ENCODE peak calls at places on chromosomes 16 and 17, in five cellular contexts. One of them, this sample, is unnamed. For H3K27me3, the result is how much of the 10 kb centered on the place peaks cover.

GRCh38 chr17:44759096-44759915 is 518 bp downstream of the ADAM11 start:
- DNase-seq in CD4-positive, alpha-beta T cell: no peak
- DNase-seq in neural progenitor cell: peak
- DNase-seq in mesendoderm: no peak
- DNase-seq in tibial nerve: no peak
- DNase-seq in this sample: no peak

GRCh38 chr16:84072014-84072413 is 29.4 kb upstream of the SLC38A8 start:
- DNase-seq in tibial nerve: no peak
- DNase-seq in CD4-positive, alpha-beta T cell: no peak
- DNase-seq in mesendoderm: no peak
- DNase-seq in neural progenitor cell: no peak
- DNase-seq in this sample: no peak

GRCh38 chr16:66248096-66248495 is 118.4 kb upstream of the CDH5 start:
- DNase-seq in tibial nerve: peak
- DNase-seq in mesendoderm: no peak
- DNase-seq in CD4-positive, alpha-beta T cell: no peak
- DNase-seq in neural progenitor cell: no peak
- DNase-seq in this sample: no peak

GRCh38 chr17:36901506-36901905 is 35.8 kb upstream of the LHX1 start:
- DNase-seq in CD4-positive, alpha-beta T cell: no peak
- DNase-seq in tibial nerve: no peak
- DNase-seq in neural progenitor cell: peak
- DNase-seq in mesendoderm: peak
- DNase-seq in this sample: no peak

GRCh38 chr17:57455063-57455914 is 199.0 kb downstream of the MSI2 start:
- DNase-seq in mesendoderm: no peak
- DNase-seq in CD4-positive, alpha-beta T cell: no peak
- DNase-seq in tibial nerve: no peak
- DNase-seq in neural progenitor cell: no peak
- DNase-seq in this sample: no peak

GRCh38 chr17:53516643-53517042 is 306.1 kb upstream of the KIF2B start:
- DNase-seq in mesendoderm: peak
- DNase-seq in neural progenitor cell: peak
- DNase-seq in CD4-positive, alpha-beta T cell: no peak
- DNase-seq in tibial nerve: no peak
- DNase-seq in this sample: no peak

GRCh38 chr17:28917029-28917428 is 14.2 kb upstream of the DHRS13 start:
- DNase-seq in tibial nerve: no peak
- DNase-seq in CD4-positive, alpha-beta T cell: no peak
- DNase-seq in mesendoderm: no peak
- DNase-seq in neural progenitor cell: no peak
- DNase-seq in this sample: no peak

GRCh38 chr16:81891734-81892364 is 112.8 kb downstream of the PLCG2 start:
- DNase-seq in CD4-positive, alpha-beta T cell: no peak
- DNase-seq in neural progenitor cell: no peak
- DNase-seq in mesendoderm: no peak
- DNase-seq in tibial nerve: no peak
- DNase-seq in this sample: no peak

GRCh38 chr16:87487361-87487924 is 5.4 kb downstream of the ZCCHC14 start:
- DNase-seq in tibial nerve: peak
- DNase-seq in CD4-positive, alpha-beta T cell: no peak
- DNase-seq in neural progenitor cell: peak
- DNase-seq in mesendoderm: peak
- DNase-seq in this sample: no peak

GRCh38 chr16:14132696-14133048 is 61.6 kb downstream of the MRTFB start:
- DNase-seq in tibial nerve: no peak
- DNase-seq in CD4-positive, alpha-beta T cell: no peak
- DNase-seq in mesendoderm: no peak
- DNase-seq in neural progenitor cell: no peak
- DNase-seq in this sample: no peak

GRCh38 chr17:9790889-9791876 is at the start of gene DHRS7C:
- DNase-seq in CD4-positive, alpha-beta T cell: no peak
- DNase-seq in neural progenitor cell: peak
- DNase-seq in tibial nerve: no peak
- DNase-seq in mesendoderm: no peak
- DNase-seq in this sample: no peak

GRCh38 chr16:29825145-29826044 is 5.1 kb downstream of the MVP start:
- DNase-seq in CD4-positive, alpha-beta T cell: no peak
- DNase-seq in mesendoderm: peak
- DNase-seq in neural progenitor cell: peak
- DNase-seq in tibial nerve: no peak
- DNase-seq in this sample: no peak

GRCh38 chr16:51121009-51121347 is 30.1 kb downstream of the SALL1 start:
- DNase-seq in mesendoderm: no peak
- DNase-seq in neural progenitor cell: no peak
- DNase-seq in tibial nerve: no peak
- DNase-seq in CD4-positive, alpha-beta T cell: no peak
- DNase-seq in this sample: no peak

GRCh38 chr17:47978324-47978723 is 7.4 kb downstream of the CDK5RAP3 start:
- DNase-seq in tibial nerve: no peak
- DNase-seq in mesendoderm: peak
- DNase-seq in neural progenitor cell: peak
- DNase-seq in CD4-positive, alpha-beta T cell: peak
- DNase-seq in this sample: no peak

GRCh38 chr16:1530349-1530882 is 3.0 kb upstream of the TMEM204 start:
- DNase-seq in CD4-positive, alpha-beta T cell: no peak
- DNase-seq in neural progenitor cell: no peak
- DNase-seq in mesendoderm: no peak
- DNase-seq in tibial nerve: no peak
- DNase-seq in this sample: no peak

GRCh38 chr16:85395913-85396878 is 216.9 kb upstream of the GSE1 start:
- DNase-seq in CD4-positive, alpha-beta T cell: no peak
- DNase-seq in neural progenitor cell: no peak
- DNase-seq in tibial nerve: peak
- DNase-seq in mesendoderm: no peak
- DNase-seq in this sample: peak

GRCh38 chr16:73124097-73124652 is 76.2 kb upstream of the ZFHX3 start:
- DNase-seq in tibial nerve: no peak
- DNase-seq in neural progenitor cell: no peak
- DNase-seq in CD4-positive, alpha-beta T cell: no peak
- DNase-seq in mesendoderm: peak
- DNase-seq in this sample: no peak

GRCh38 chr16:57890752-57891111 is 80.2 kb downstream of the CNGB1 start:
- DNase-seq in mesendoderm: no peak
- DNase-seq in CD4-positive, alpha-beta T cell: no peak
- DNase-seq in tibial nerve: no peak
- DNase-seq in neural progenitor cell: no peak
- DNase-seq in this sample: no peak

GRCh38 chr16:57893559-57894389 is 77.2 kb downstream of the CNGB1 start:
- DNase-seq in neural progenitor cell: no peak
- DNase-seq in tibial nerve: no peak
- DNase-seq in mesendoderm: no peak
- DNase-seq in CD4-positive, alpha-beta T cell: no peak
- DNase-seq in this sample: no peak

GRCh38 chr16:57893217-57893558 is 77.7 kb downstream of the CNGB1 start:
- DNase-seq in neural progenitor cell: no peak
- DNase-seq in CD4-positive, alpha-beta T cell: no peak
- DNase-seq in tibial nerve: no peak
- DNase-seq in mesendoderm: no peak
- DNase-seq in this sample: no peak

GRCh38 chr16:57892041-57892440 is 78.9 kb downstream of the CNGB1 start:
- DNase-seq in neural progenitor cell: no peak
- DNase-seq in tibial nerve: no peak
- DNase-seq in CD4-positive, alpha-beta T cell: no peak
- DNase-seq in mesendoderm: no peak
- DNase-seq in this sample: no peak

DNA sequence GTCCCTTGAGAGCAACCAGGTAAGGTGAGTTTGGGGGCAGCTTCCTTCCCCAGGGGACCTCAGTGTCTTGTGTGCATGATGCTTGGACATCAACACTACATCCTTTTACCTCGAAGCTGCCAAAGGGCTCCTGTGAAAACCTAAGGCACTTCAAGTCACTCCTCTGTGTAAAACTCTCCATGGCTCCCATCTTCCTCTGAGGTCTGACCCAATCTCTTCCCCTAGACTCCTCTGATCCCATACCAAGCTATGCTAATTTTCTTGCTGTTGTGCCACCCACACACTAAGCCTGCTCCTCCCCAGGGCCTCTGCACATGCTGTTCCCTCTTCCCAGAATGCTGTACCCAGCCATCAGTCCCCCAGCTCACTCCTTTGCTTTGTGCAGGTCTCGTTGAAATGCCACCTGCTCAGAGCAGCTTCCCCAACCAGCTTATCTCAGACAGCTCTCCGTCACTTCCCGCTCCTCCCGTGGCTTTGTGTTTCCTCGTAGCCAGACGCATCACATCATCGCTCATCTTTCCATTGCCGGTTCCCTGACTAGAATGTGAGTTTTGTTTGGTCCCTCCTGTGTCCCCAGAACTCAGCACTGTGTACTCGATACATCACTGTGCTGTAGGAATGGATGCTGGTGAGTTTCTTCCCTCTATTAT is 78.4 kb downstream of the CNGB1 start:
- DNase-seq in tibial nerve: no peak
- DNase-seq in neural progenitor cell: no peak
- DNase-seq in mesendoderm: no peak
- DNase-seq in CD4-positive, alpha-beta T cell: no peak
- DNase-seq in this sample: no peak
- H3K27me3 ChIP-seq in tibial nerve: under half
- H3K27me3 ChIP-seq in neural progenitor cell: under half
- H3K27me3 ChIP-seq in mesendoderm: under half
- H3K27me3 ChIP-seq in CD4-positive, alpha-beta T cell: under half
- H3K27me3 ChIP-seq in this sample: under half

GRCh38 chr17:79749958-79750357 is 19.2 kb downstream of the ENPP7 start:
- DNase-seq in mesendoderm: no peak
- DNase-seq in CD4-positive, alpha-beta T cell: no peak
- DNase-seq in neural progenitor cell: no peak
- DNase-seq in tibial nerve: no peak
- DNase-seq in this sample: no peak

GRCh38 chr17:79750650-79751545 is 20.2 kb downstream of the ENPP7 start:
- DNase-seq in neural progenitor cell: no peak
- DNase-seq in mesendoderm: no peak
- DNase-seq in tibial nerve: no peak
- DNase-seq in CD4-positive, alpha-beta T cell: no peak
- DNase-seq in this sample: no peak

GRCh38 chr17:79754359-79754758 is 23.6 kb upstream of the CBX2 start:
- DNase-seq in mesendoderm: no peak
- DNase-seq in CD4-positive, alpha-beta T cell: no peak
- DNase-seq in neural progenitor cell: no peak
- DNase-seq in tibial nerve: no peak
- DNase-seq in this sample: no peak

GRCh38 chr17:79749156-79749815 is 18.5 kb downstream of the ENPP7 start:
- DNase-seq in mesendoderm: no peak
- DNase-seq in neural progenitor cell: peak
- DNase-seq in tibial nerve: no peak
- DNase-seq in CD4-positive, alpha-beta T cell: no peak
- DNase-seq in this sample: no peak

GRCh38 chr17:79752175-79752574 is 21.4 kb downstream of the ENPP7 start:
- DNase-seq in mesendoderm: no peak
- DNase-seq in neural progenitor cell: no peak
- DNase-seq in tibial nerve: no peak
- DNase-seq in CD4-positive, alpha-beta T cell: no peak
- DNase-seq in this sample: no peak
- H3K27me3 ChIP-seq in mesendoderm: under half
- H3K27me3 ChIP-seq in neural progenitor cell: half or more
- H3K27me3 ChIP-seq in tibial nerve: half or more
- H3K27me3 ChIP-seq in CD4-positive, alpha-beta T cell: under half
- H3K27me3 ChIP-seq in this sample: under half

GRCh38 chr17:50545306-50545705 is 1.7 kb upstream of the SPATA20 start:
- DNase-seq in CD4-positive, alpha-beta T cell: no peak
- DNase-seq in mesendoderm: no peak
- DNase-seq in neural progenitor cell: no peak
- DNase-seq in tibial nerve: no peak
- DNase-seq in this sample: no peak

GRCh38 chr17:50547035-50547735 is at the start of gene SPATA20:
- DNase-seq in mesendoderm: peak
- DNase-seq in tibial nerve: peak
- DNase-seq in CD4-positive, alpha-beta T cell: peak
- DNase-seq in neural progenitor cell: peak
- DNase-seq in this sample: peak

GRCh38 chr17:50547736-50548083 is 736 bp downstream of the SPATA20 start:
- DNase-seq in mesendoderm: no peak
- DNase-seq in neural progenitor cell: no peak
- DNase-seq in CD4-positive, alpha-beta T cell: no peak
- DNase-seq in tibial nerve: no peak
- DNase-seq in this sample: no peak

GRCh38 chr17:50548831-50549230 is 1.9 kb downstream of the SPATA20 start:
- DNase-seq in neural progenitor cell: no peak
- DNase-seq in CD4-positive, alpha-beta T cell: no peak
- DNase-seq in tibial nerve: no peak
- DNase-seq in mesendoderm: no peak
- DNase-seq in this sample: no peak

GRCh38 chr17:50546701-50547034 is 306 bp upstream of the SPATA20 start:
- DNase-seq in tibial nerve: no peak
- DNase-seq in mesendoderm: no peak
- DNase-seq in CD4-positive, alpha-beta T cell: no peak
- DNase-seq in neural progenitor cell: no peak
- DNase-seq in this sample: no peak
- H3K27me3 ChIP-seq in tibial nerve: under half
- H3K27me3 ChIP-seq in mesendoderm: under half
- H3K27me3 ChIP-seq in CD4-positive, alpha-beta T cell: under half
- H3K27me3 ChIP-seq in neural progenitor cell: under half
- H3K27me3 ChIP-seq in this sample: under half

GRCh38 chr17:5797447-5797846 is 213.1 kb upstream of the NLRP1 start:
- DNase-seq in tibial nerve: no peak
- DNase-seq in neural progenitor cell: peak
- DNase-seq in CD4-positive, alpha-beta T cell: no peak
- DNase-seq in mesendoderm: no peak
- DNase-seq in this sample: no peak
- H3K27me3 ChIP-seq in tibial nerve: under half
- H3K27me3 ChIP-seq in neural progenitor cell: under half
- H3K27me3 ChIP-seq in CD4-positive, alpha-beta T cell: under half
- H3K27me3 ChIP-seq in mesendoderm: under half
- H3K27me3 ChIP-seq in this sample: under half

GRCh38 chr17:42780816-42781638 is 617 bp downstream of the WNK4 start:
- DNase-seq in CD4-positive, alpha-beta T cell: no peak
- DNase-seq in mesendoderm: no peak
- DNase-seq in tibial nerve: no peak
- DNase-seq in neural progenitor cell: peak
- DNase-seq in this sample: no peak
- H3K27me3 ChIP-seq in CD4-positive, alpha-beta T cell: half or more
- H3K27me3 ChIP-seq in mesendoderm: under half
- H3K27me3 ChIP-seq in tibial nerve: half or more
- H3K27me3 ChIP-seq in neural progenitor cell: under half
- H3K27me3 ChIP-seq in this sample: under half

DNA sequence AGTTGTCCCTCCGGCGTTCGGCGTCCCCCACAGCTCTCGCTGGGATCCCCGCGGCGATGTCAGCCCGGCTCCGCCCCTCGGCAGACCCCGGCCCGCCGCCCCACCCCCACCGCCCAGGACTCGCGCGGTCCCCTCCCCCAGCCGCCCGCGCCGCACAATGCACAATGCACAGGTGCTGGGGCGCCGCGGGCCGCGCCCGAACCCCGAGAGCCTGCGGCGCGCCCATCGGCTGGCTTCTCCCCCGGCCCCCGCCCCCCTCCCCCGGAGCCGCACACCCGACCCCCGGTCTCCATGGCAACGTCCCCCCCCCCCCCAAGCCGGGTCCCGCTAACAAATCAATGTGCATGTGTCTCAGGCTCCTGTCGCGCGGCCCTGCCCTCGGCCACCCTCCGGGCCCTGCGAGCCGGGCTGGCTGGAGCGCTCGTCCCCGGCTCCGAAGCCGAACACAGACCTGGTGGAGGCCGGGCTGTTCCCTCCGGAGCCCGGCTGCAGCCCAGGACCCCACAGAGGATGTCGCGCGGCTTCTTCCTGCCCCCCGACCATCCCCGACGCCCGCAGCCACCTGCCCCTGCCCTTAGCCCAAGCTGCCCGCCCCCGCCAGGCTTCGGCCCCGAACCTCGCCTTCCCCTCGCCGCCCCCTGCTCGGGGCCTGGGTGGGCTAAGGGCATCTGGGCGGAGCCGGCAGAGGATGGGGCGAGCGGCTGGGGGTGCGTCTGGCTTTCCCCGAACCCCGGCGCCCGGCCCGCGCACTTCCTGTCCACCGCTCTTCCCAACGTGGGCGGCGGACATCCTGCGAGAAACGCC is 817 bp upstream of the CBX8 start:
- DNase-seq in CD4-positive, alpha-beta T cell: no peak
- DNase-seq in neural progenitor cell: peak
- DNase-seq in tibial nerve: no peak
- DNase-seq in mesendoderm: peak
- DNase-seq in this sample: no peak
- H3K27me3 ChIP-seq in CD4-positive, alpha-beta T cell: half or more
- H3K27me3 ChIP-seq in neural progenitor cell: half or more
- H3K27me3 ChIP-seq in tibial nerve: half or more
- H3K27me3 ChIP-seq in mesendoderm: half or more
- H3K27me3 ChIP-seq in this sample: half or more